ENCODE peak calls at places on chromosomes 2 and 18, in five cellular contexts. V is aorta, F is psoas muscle, O is right cardiac atrium, Q is iPS DF 6.9. M is an unnamed sample.

GRCh38 chr18:66511810-66512209 is 92.1 kb downstream of the CDH19 start:
- DNase-seq in V (no peak), O (no peak), F (no peak), Q (no peak), M (no peak)

GRCh38 chr2:139992078-139992477 is 1211.9 kb upstream of the NXPH2 start:
- DNase-seq in O (no peak), V (no peak), Q (peak; percentile 7), F (no peak), M (no peak)

GRCh38 chr2:171550613-171551012 is 28.3 kb downstream of the CYBRD1 start:
- DNase-seq in F (no peak), O (no peak), V (no peak), Q (no peak), M (no peak)

GRCh38 chr2:225768741-225769140 is 369.2 kb downstream of the NYAP2 start:
- DNase-seq in F (no peak), Q (no peak), O (no peak), V (no peak), M (no peak)

GRCh38 chr18:76405761-76406356 is 89.2 kb downstream of the ZNF516 start:
- DNase-seq in V (peak; percentile 85), F (peak; percentile 81), Q (peak; percentile 50), O (peak; percentile 79), M (peak; percentile 63)

GRCh38 chr2:7841751-7842150 is 840.1 kb upstream of the ID2 start:
- DNase-seq in Q (no peak), V (no peak), O (no peak), F (no peak), M (no peak)

GRCh38 chr18:8826971-8827370 is 121.6 kb downstream of the MTCL1 start:
- DNase-seq in Q (no peak), O (no peak), F (no peak), V (no peak), M (peak; percentile 61)

GRCh38 chr2:1373794-1374193 is 39.5 kb upstream of the TPO start:
- DNase-seq in Q (no peak), O (no peak), V (no peak), F (no peak), M (no peak)

GRCh38 chr2:43161650-43162542 is 64.5 kb downstream of the ZFP36L2 start:
- DNase-seq in Q (no peak), F (no peak), O (no peak), V (no peak), M (peak; percentile 81)

GRCh38 chr2:185291035-185291647 is 447.5 kb upstream of the FSIP2 start:
- DNase-seq in F (no peak), Q (peak; percentile 37), V (no peak), O (peak; percentile 24), M (peak; percentile 71)

GRCh38 chr18:74063023-74063422 is 84.6 kb downstream of the FBXO15 start:
- DNase-seq in F (no peak), V (no peak), O (no peak), Q (no peak), M (no peak)

GRCh38 chr2:59308108-59308507 is 1067.0 kb upstream of the FANCL start:
- DNase-seq in V (no peak), Q (no peak), F (no peak), O (no peak), M (no peak)

GRCh38 chr2:138906549-138906948 is 126.4 kb upstream of the NXPH2 start:
- DNase-seq in F (no peak), Q (no peak), O (no peak), V (no peak), M (no peak)

GRCh38 chr2:135997380-135997779 is 12.0 kb upstream of the DARS1 start:
- DNase-seq in Q (no peak), O (no peak), V (no peak), F (no peak), M (no peak)

GRCh38 chr2:96934096-96934495 is 52.3 kb downstream of the FAM178B start:
- DNase-seq in O (no peak), F (peak; percentile 19), Q (no peak), V (no peak), M (no peak)

GRCh38 chr2:42864222-42864621 is 71.8 kb upstream of the HAAO start:
- DNase-seq in Q (no peak), O (no peak), V (no peak), F (no peak), M (no peak)

M was measured in stomach.